ENCODE peak calls at places on chromosomes 5 and 9, in five cellular contexts. I, E, V, H and D are unnamed samples.

GRCh38 chr9:131019387-131020239 is 10.6 kb downstream of the LAMC3 start:
- DNase-seq in I (no peak), E (no peak), V (peak; percentile 21), H (peak; percentile 24), D (no peak)

GRCh38 chr9:70427161-70427945 is 12.9 kb upstream of the KLF9 start:
- DNase-seq in I (no peak), E (no peak), V (no peak), H (no peak), D (no peak)

GRCh38 chr5:123997354-123998215 is 485.6 kb downstream of the CSNK1G3 start:
- DNase-seq in I (peak; percentile 83), E (peak; percentile 44), V (no peak), H (peak; percentile 37), D (no peak)

GRCh38 chr5:17235736-17236330 is 18.4 kb downstream of the BASP1 start:
- DNase-seq in I (no peak), E (no peak), V (no peak), H (no peak), D (no peak)

GRCh38 chr5:135398160-135398854 is 724 bp downstream of the MACROH2A1 start:
- DNase-seq in I (no peak), E (no peak), V (peak; percentile 62), H (peak; percentile 68), D (peak; percentile 77)

GRCh38 chr5:88539642-88540476 is 271.2 kb upstream of the TMEM161B start:
- DNase-seq in I (no peak), E (no peak), V (no peak), H (no peak), D (no peak)

GRCh38 chr5:96778409-96778808 is 29.3 kb downstream of the ERAP1 start:
- DNase-seq in I (no peak), E (no peak), V (no peak), H (no peak), D (no peak)

GRCh38 chr9:37908283-37908682 is 4.4 kb upstream of the SLC25A51 start:
- DNase-seq in I (no peak), E (no peak), V (no peak), H (no peak), D (no peak)

GRCh38 chr5:179120421-179120861 is 60.3 kb downstream of the ZNF354C start:
- DNase-seq in I (no peak), E (no peak), V (no peak), H (no peak), D (no peak)

GRCh38 chr9:29144476-29144875 is 1571.2 kb upstream of the C9orf72 start:
- DNase-seq in I (no peak), E (no peak), V (peak; percentile 42), H (no peak), D (no peak)

GRCh38 chr9:113955076-113955752 is 79.1 kb downstream of the ZNF618 start:
- DNase-seq in I (peak; percentile 62), E (peak; percentile 5), V (no peak), H (no peak), D (no peak)

GRCh38 chr9:71036501-71036900 is 84.9 kb downstream of the TRPM3 start:
- DNase-seq in I (peak; percentile 31), E (no peak), V (no peak), H (no peak), D (peak; percentile 2)

GRCh38 chr5:83715316-83716060 is 5.2 kb downstream of the HAPLN1 start:
- DNase-seq in I (no peak), E (no peak), V (no peak), H (no peak), D (no peak)